ENCODE peak calls at places on chromosome 13, in nine cellular contexts. One of them, this sample, is unnamed.

GRCh38 chr13:62512194-62513141 is 1096.8 kb upstream of the PCDH20 start:
- DNase-seq in uterus: no peak
- DNase-seq in tibial artery: no peak
- DNase-seq in fibroblast of lung: peak; percentile 36
- DNase-seq in cardiac muscle cell: peak; percentile 61
- DNase-seq in A549: peak; percentile 55
- DNase-seq in ascending aorta: no peak
- DNase-seq in CD8-positive, alpha-beta T cell: no peak
- DNase-seq in tibial nerve: no peak
- DNase-seq in this sample: peak; percentile 1

GRCh38 chr13:106143930-106144709 is 391.3 kb downstream of the EFNB2 start:
- DNase-seq in CD8-positive, alpha-beta T cell: no peak
- DNase-seq in cardiac muscle cell: no peak
- DNase-seq in tibial artery: no peak
- DNase-seq in tibial nerve: no peak
- DNase-seq in uterus: no peak
- DNase-seq in fibroblast of lung: no peak
- DNase-seq in ascending aorta: no peak
- DNase-seq in A549: no peak
- DNase-seq in this sample: no peak

GRCh38 chr13:25292301-25292700 is 5.0 kb upstream of the MTMR6 start:
- DNase-seq in CD8-positive, alpha-beta T cell: no peak
- DNase-seq in tibial nerve: no peak
- DNase-seq in cardiac muscle cell: no peak
- DNase-seq in fibroblast of lung: peak; percentile 27
- DNase-seq in uterus: no peak
- DNase-seq in ascending aorta: no peak
- DNase-seq in A549: no peak
- DNase-seq in tibial artery: no peak
- DNase-seq in this sample: no peak

GRCh38 chr13:97432232-97432916 is 1.6 kb upstream of the RAP2A start:
- DNase-seq in A549: no peak
- DNase-seq in CD8-positive, alpha-beta T cell: no peak
- DNase-seq in uterus: no peak
- DNase-seq in ascending aorta: no peak
- DNase-seq in cardiac muscle cell: peak; percentile 3
- DNase-seq in fibroblast of lung: no peak
- DNase-seq in tibial artery: no peak
- DNase-seq in tibial nerve: no peak
- DNase-seq in this sample: no peak

GRCh38 chr13:110877737-110878136 is 37.1 kb downstream of the ANKRD10 start:
- DNase-seq in tibial nerve: no peak
- DNase-seq in tibial artery: no peak
- DNase-seq in cardiac muscle cell: no peak
- DNase-seq in fibroblast of lung: no peak
- DNase-seq in CD8-positive, alpha-beta T cell: no peak
- DNase-seq in A549: no peak
- DNase-seq in uterus: no peak
- DNase-seq in ascending aorta: no peak
- DNase-seq in this sample: no peak

GRCh38 chr13:85806553-85807175 is 7.4 kb upstream of the SLITRK6 start:
- DNase-seq in A549: peak; percentile 61
- DNase-seq in fibroblast of lung: peak; percentile 85
- DNase-seq in tibial nerve: no peak
- DNase-seq in cardiac muscle cell: peak; percentile 72
- DNase-seq in CD8-positive, alpha-beta T cell: no peak
- DNase-seq in tibial artery: no peak
- DNase-seq in ascending aorta: no peak
- DNase-seq in uterus: no peak
- DNase-seq in this sample: peak; percentile 47

GRCh38 chr13:90453342-90453741 is 894.1 kb upstream of the MIR17HG start:
- DNase-seq in uterus: no peak
- DNase-seq in tibial nerve: no peak
- DNase-seq in cardiac muscle cell: no peak
- DNase-seq in fibroblast of lung: no peak
- DNase-seq in CD8-positive, alpha-beta T cell: no peak
- DNase-seq in A549: no peak
- DNase-seq in tibial artery: no peak
- DNase-seq in ascending aorta: no peak
- DNase-seq in this sample: no peak

GRCh38 chr13:34654682-34655081 is 287.4 kb upstream of the NBEA start:
- DNase-seq in CD8-positive, alpha-beta T cell: no peak
- DNase-seq in tibial nerve: no peak
- DNase-seq in cardiac muscle cell: peak; percentile 7
- DNase-seq in A549: no peak
- DNase-seq in fibroblast of lung: no peak
- DNase-seq in tibial artery: no peak
- DNase-seq in uterus: no peak
- DNase-seq in ascending aorta: no peak
- DNase-seq in this sample: no peak

GRCh38 chr13:21435710-21436151 is 23.4 kb downstream of the ZDHHC20 start:
- DNase-seq in tibial artery: peak; percentile 68
- DNase-seq in A549: peak; percentile 58
- DNase-seq in ascending aorta: peak; percentile 16
- DNase-seq in uterus: peak; percentile 16
- DNase-seq in cardiac muscle cell: no peak
- DNase-seq in CD8-positive, alpha-beta T cell: peak; percentile 58
- DNase-seq in fibroblast of lung: peak; percentile 85
- DNase-seq in tibial nerve: no peak
- DNase-seq in this sample: peak; percentile 23

GRCh38 chr13:73803997-73804396 is 330.2 kb downstream of the KLF12 start:
- DNase-seq in cardiac muscle cell: no peak
- DNase-seq in tibial artery: no peak
- DNase-seq in CD8-positive, alpha-beta T cell: no peak
- DNase-seq in fibroblast of lung: peak; percentile 32
- DNase-seq in ascending aorta: no peak
- DNase-seq in A549: peak; percentile 16
- DNase-seq in uterus: no peak
- DNase-seq in tibial nerve: no peak
- DNase-seq in this sample: no peak

GRCh38 chr13:54965881-54966280 is 1937.3 kb downstream of the OLFM4 start:
- DNase-seq in cardiac muscle cell: no peak
- DNase-seq in tibial artery: no peak
- DNase-seq in A549: no peak
- DNase-seq in tibial nerve: no peak
- DNase-seq in ascending aorta: no peak
- DNase-seq in fibroblast of lung: peak; percentile 63
- DNase-seq in uterus: no peak
- DNase-seq in CD8-positive, alpha-beta T cell: no peak
- DNase-seq in this sample: no peak

GRCh38 chr13:84896128-84896527 is 903.1 kb downstream of the SLITRK6 start:
- DNase-seq in CD8-positive, alpha-beta T cell: no peak
- DNase-seq in fibroblast of lung: peak; percentile 80
- DNase-seq in cardiac muscle cell: peak; percentile 51
- DNase-seq in ascending aorta: no peak
- DNase-seq in tibial nerve: no peak
- DNase-seq in uterus: no peak
- DNase-seq in A549: peak; percentile 65
- DNase-seq in tibial artery: no peak
- DNase-seq in this sample: peak; percentile 43

GRCh38 chr13:112247471-112248405 is 128.4 kb upstream of the SPACA7 start:
- DNase-seq in tibial artery: no peak
- DNase-seq in fibroblast of lung: no peak
- DNase-seq in uterus: no peak
- DNase-seq in cardiac muscle cell: no peak
- DNase-seq in A549: no peak
- DNase-seq in ascending aorta: no peak
- DNase-seq in CD8-positive, alpha-beta T cell: no peak
- DNase-seq in tibial nerve: no peak
- DNase-seq in this sample: no peak

GRCh38 chr13:60267498-60268202 is 103.9 kb upstream of the DIAPH3 start:
- DNase-seq in cardiac muscle cell: peak; percentile 70
- DNase-seq in tibial artery: no peak
- DNase-seq in uterus: no peak
- DNase-seq in fibroblast of lung: no peak
- DNase-seq in A549: peak; percentile 2
- DNase-seq in ascending aorta: no peak
- DNase-seq in CD8-positive, alpha-beta T cell: peak; percentile 24
- DNase-seq in tibial nerve: no peak
- DNase-seq in this sample: no peak
- H3K4me3 ChIP-seq in cardiac muscle cell: peak overlapping the region; percentile 40
- H3K4me3 ChIP-seq in tibial artery: peak overlapping the region; percentile 54
- H3K4me3 ChIP-seq in uterus: peak overlapping the region; percentile 5
- H3K4me3 ChIP-seq in fibroblast of lung: peak overlapping the region; percentile 59
- H3K4me3 ChIP-seq in A549: peak overlapping the region; percentile 68
- H3K4me3 ChIP-seq in ascending aorta: peak overlapping the region; percentile 59
- H3K4me3 ChIP-seq in CD8-positive, alpha-beta T cell: peak overlapping the region; percentile 67
- H3K4me3 ChIP-seq in tibial nerve: no peak overlapping the region
- H3K4me3 ChIP-seq in this sample: peak overlapping the region; percentile 48

DNA sequence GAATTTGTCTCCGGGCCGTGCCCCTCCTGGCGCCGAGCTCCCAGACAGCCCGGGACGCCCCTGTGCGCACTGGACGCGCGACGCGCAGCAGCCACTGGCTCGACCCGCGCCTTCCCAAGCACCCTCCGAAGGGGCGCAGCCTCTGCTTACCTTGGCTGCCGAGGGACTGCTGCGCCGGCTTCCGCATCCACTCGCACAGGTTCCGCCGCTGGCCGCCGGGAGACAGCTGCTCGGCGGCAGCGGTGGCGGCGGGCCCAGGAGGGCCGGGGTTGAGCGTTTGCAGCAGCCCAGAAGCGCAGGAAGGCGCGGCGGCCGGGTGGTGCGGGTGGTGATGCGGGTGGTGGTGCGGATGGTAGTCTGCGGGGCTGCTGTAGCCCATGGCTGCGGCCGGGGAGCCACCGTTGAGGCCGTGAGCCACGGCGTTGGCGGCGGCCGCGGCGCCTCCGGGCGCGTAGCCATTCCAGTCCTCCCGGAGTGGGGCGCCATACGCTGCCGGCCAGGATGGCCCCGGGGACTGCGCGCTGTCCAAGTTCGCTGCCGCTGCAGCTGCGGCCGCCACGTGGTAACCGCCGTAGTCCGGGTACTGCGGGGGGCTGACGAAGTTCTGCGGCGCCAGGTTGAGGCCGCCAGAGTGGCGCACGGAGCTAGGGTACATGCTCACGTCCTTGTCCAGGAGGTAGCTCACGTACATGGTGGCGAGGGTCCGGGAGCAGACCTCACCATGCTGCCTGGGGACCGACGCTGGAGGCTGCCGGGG is 621 bp downstream of the CDX2 start:
- DNase-seq in A549: peak; percentile 36
- DNase-seq in fibroblast of lung: no peak
- DNase-seq in CD8-positive, alpha-beta T cell: no peak
- DNase-seq in tibial nerve: no peak
- DNase-seq in cardiac muscle cell: no peak
- DNase-seq in ascending aorta: no peak
- DNase-seq in uterus: no peak
- DNase-seq in tibial artery: no peak
- DNase-seq in this sample: no peak
- TF ChIP-seq CTCF in A549: no peak
- TF ChIP-seq CTCF in fibroblast of lung: no peak
- TF ChIP-seq CTCF in CD8-positive, alpha-beta T cell: no peak
- TF ChIP-seq CTCF in tibial nerve: no peak
- TF ChIP-seq CTCF in cardiac muscle cell: no peak
- TF ChIP-seq CTCF in ascending aorta: no peak
- TF ChIP-seq CTCF in uterus: no peak
- TF ChIP-seq CTCF in tibial artery: no peak
- TF ChIP-seq CTCF in this sample: no peak

DNA sequence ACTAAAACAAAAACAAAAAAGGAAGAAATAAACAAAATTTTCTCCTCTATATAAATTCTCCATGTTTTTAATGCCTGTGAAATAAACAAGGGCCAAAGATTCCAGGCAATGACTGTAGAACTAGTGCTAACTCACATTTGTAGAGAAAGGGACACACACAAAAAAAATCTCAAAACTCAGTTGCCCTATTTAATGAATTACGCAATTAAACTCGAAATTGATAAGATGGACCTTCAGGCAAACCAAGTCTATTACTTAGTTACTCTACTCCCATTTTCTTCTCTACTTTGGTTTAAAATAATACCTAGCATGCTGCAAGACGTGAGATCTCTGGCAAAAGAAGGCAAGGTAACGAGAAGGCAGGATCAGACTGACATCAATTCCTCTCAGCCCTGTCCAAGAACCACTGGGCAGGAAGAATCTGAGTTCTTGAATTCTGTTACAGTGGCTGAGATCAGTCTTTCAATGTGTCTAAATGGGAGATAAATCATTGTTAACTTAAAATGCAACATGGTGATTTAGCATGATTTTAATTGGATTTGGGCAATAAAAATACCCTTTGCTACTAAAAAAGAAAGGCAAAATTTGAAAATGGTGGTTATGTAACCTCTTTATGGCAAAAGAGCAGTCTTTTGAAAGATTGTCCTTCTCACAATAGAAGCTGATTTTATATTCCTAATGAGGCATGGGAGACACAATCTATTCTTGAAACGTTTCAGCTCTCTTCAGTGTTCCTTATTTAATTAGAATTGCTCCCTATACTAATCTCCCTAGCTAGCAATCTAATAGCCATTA is 26.0 kb downstream of the SPRY2 start:
- DNase-seq in uterus: no peak
- DNase-seq in ascending aorta: no peak
- DNase-seq in CD8-positive, alpha-beta T cell: no peak
- DNase-seq in fibroblast of lung: no peak
- DNase-seq in tibial artery: no peak
- DNase-seq in A549: no peak
- DNase-seq in tibial nerve: no peak
- DNase-seq in cardiac muscle cell: no peak
- DNase-seq in this sample: no peak
- H3K27ac ChIP-seq in uterus: no peak overlapping the region
- H3K27ac ChIP-seq in ascending aorta: no peak overlapping the region
- H3K27ac ChIP-seq in CD8-positive, alpha-beta T cell: no peak overlapping the region
- H3K27ac ChIP-seq in fibroblast of lung: no peak overlapping the region
- H3K27ac ChIP-seq in tibial artery: no peak overlapping the region
- H3K27ac ChIP-seq in A549: no peak overlapping the region
- H3K27ac ChIP-seq in tibial nerve: no peak overlapping the region
- H3K27ac ChIP-seq in cardiac muscle cell: no peak overlapping the region
- H3K27ac ChIP-seq in this sample: no peak overlapping the region

GRCh38 chr13:33006646-33007045 is 9.6 kb upstream of the KL start:
- DNase-seq in uterus: no peak
- DNase-seq in CD8-positive, alpha-beta T cell: no peak
- DNase-seq in tibial nerve: no peak
- DNase-seq in fibroblast of lung: no peak
- DNase-seq in tibial artery: no peak
- DNase-seq in ascending aorta: no peak
- DNase-seq in cardiac muscle cell: no peak
- DNase-seq in A549: no peak
- DNase-seq in this sample: no peak
- H3K4me3 ChIP-seq in uterus: no peak overlapping the region
- H3K4me3 ChIP-seq in CD8-positive, alpha-beta T cell: no peak overlapping the region
- H3K4me3 ChIP-seq in tibial nerve: no peak overlapping the region
- H3K4me3 ChIP-seq in fibroblast of lung: no peak overlapping the region
- H3K4me3 ChIP-seq in tibial artery: no peak overlapping the region
- H3K4me3 ChIP-seq in ascending aorta: no peak overlapping the region
- H3K4me3 ChIP-seq in cardiac muscle cell: no peak overlapping the region
- H3K4me3 ChIP-seq in A549: no peak overlapping the region
- H3K4me3 ChIP-seq in this sample: no peak overlapping the region

DNA sequence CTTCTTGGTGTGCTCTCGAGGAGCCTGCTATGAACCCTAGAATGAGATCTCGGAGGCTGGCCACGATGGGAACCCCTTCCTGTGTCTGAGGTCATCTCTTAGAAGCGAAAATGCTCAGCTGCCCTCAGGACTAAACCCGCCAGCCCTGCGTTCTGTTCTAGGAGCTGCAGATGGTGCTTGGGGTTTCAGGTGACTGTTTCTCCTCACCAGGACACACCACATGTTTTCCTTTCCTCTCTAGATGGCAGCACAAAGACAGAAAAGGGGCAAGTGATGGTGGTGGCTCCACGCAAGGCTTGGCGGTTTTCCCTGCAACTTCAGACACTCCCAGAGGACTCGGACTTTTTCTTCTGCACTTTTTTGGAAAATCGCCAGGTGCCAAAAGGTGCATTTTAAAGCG is 60.1 kb downstream of the RNASEH2B start:
- DNase-seq in tibial nerve: no peak
- DNase-seq in CD8-positive, alpha-beta T cell: no peak
- DNase-seq in cardiac muscle cell: peak; percentile 49
- DNase-seq in ascending aorta: no peak
- DNase-seq in A549: peak; percentile 14
- DNase-seq in uterus: no peak
- DNase-seq in fibroblast of lung: peak; percentile 27
- DNase-seq in tibial artery: no peak
- DNase-seq in this sample: no peak
- TF ChIP-seq CTCF in tibial nerve: no peak
- TF ChIP-seq CTCF in CD8-positive, alpha-beta T cell: no peak
- TF ChIP-seq CTCF in cardiac muscle cell: no peak
- TF ChIP-seq CTCF in ascending aorta: no peak
- TF ChIP-seq CTCF in A549: no peak
- TF ChIP-seq CTCF in uterus: no peak
- TF ChIP-seq CTCF in fibroblast of lung: no peak
- TF ChIP-seq CTCF in tibial artery: no peak
- TF ChIP-seq CTCF in this sample: no peak

This sample was measured in AG04450.